ENCODE peak calls at places on chromosomes 3 and 15, in eight cellular contexts. J, Y, O, C, T, S, V and H are unnamed samples.
A peak's percentile ranks its signal among the peaks of the same experiment; 100 is the strongest.

GRCh38 chr3:179719048-179719734 is 66.4 kb downstream of the USP13 start:
- DNase-seq in O (no peak), C (no peak), T (no peak), Y (no peak), J (no peak), V (no peak), S (no peak), H (no peak)

GRCh38 chr3:143720381-143720780 is 127.9 kb downstream of the SLC9A9 start:
- DNase-seq in T (no peak), C (no peak), S (no peak), J (no peak), V (no peak), Y (no peak), O (no peak), H (no peak)

GRCh38 chr3:128383316-128384235 is 83.1 kb downstream of the DNAJB8 start:
- DNase-seq in O (peak; percentile 77), S (peak; percentile 85), C (peak; percentile 79), J (no peak), Y (peak; percentile 91), V (peak; percentile 70), T (peak; percentile 86), H (peak; percentile 43)

GRCh38 chr15:84921121-84921520 is 36.7 kb downstream of the SLC28A1 start:
- DNase-seq in Y (no peak), C (no peak), J (no peak), T (no peak), V (no peak), S (no peak), O (no peak), H (no peak)

GRCh38 chr3:17195856-17196604 is 311.3 kb downstream of the PLCL2 start:
- DNase-seq in C (no peak), S (no peak), O (no peak), J (no peak), T (no peak), Y (peak; percentile 29), V (no peak), H (no peak)

GRCh38 chr3:197027896-197028710 is 1.5 kb downstream of the MELTF start:
- DNase-seq in S (no peak), Y (no peak), C (no peak), J (no peak), V (no peak), T (no peak), O (no peak), H (no peak)

GRCh38 chr3:37096292-37096691 is 78.1 kb downstream of the LRRFIP2 start:
- DNase-seq in S (no peak), J (no peak), O (no peak), T (peak; percentile 76), Y (no peak), C (no peak), V (no peak), H (no peak)

GRCh38 chr3:53721187-53721946 is 124.9 kb downstream of the CHDH start:
- DNase-seq in C (no peak), T (no peak), V (no peak), O (no peak), J (no peak), Y (no peak), S (no peak), H (no peak)

GRCh38 chr15:95134306-95135100 is 903.1 kb downstream of the MCTP2 start:
- DNase-seq in Y (no peak), S (no peak), V (no peak), J (no peak), C (no peak), T (no peak), O (no peak), H (no peak)

GRCh38 chr3:120850326-120851295 is 57.4 kb upstream of the STXBP5L start:
- DNase-seq in T (no peak), S (no peak), J (no peak), V (no peak), Y (no peak), C (no peak), O (no peak), H (no peak)

GRCh38 chr3:20700702-20701101 is 514.7 kb upstream of the SGO1 start:
- DNase-seq in S (no peak), T (no peak), O (no peak), V (no peak), C (no peak), J (no peak), Y (peak; percentile 1), H (no peak)

GRCh38 chr3:133477497-133477896 is 77.6 kb downstream of the BFSP2 start:
- DNase-seq in C (no peak), O (no peak), S (no peak), J (no peak), Y (no peak), V (no peak), T (no peak), H (no peak)

GRCh38 chr15:29862271-29862670 is 40.0 kb upstream of the TJP1 start:
- DNase-seq in S (no peak), O (no peak), T (no peak), C (no peak), Y (no peak), J (no peak), V (no peak), H (no peak)

GRCh38 chr15:96345560-96346389 is 15.3 kb downstream of the NR2F2 start:
- DNase-seq in Y (peak; percentile 83), O (peak; percentile 89), V (no peak), J (no peak), S (peak; percentile 61), T (peak; percentile 86), C (peak; percentile 78), H (no peak)

GRCh38 chr3:170081079-170081741 is 43.4 kb downstream of the GPR160 start:
- DNase-seq in T (no peak), V (no peak), O (no peak), C (no peak), S (no peak), J (no peak), Y (no peak), H (no peak)

GRCh38 chr15:84604804-84605203 is 4.0 kb downstream of the ZSCAN2 start:
- DNase-seq in T (no peak), C (no peak), V (no peak), S (no peak), O (no peak), J (no peak), Y (no peak), H (no peak)

DNA sequence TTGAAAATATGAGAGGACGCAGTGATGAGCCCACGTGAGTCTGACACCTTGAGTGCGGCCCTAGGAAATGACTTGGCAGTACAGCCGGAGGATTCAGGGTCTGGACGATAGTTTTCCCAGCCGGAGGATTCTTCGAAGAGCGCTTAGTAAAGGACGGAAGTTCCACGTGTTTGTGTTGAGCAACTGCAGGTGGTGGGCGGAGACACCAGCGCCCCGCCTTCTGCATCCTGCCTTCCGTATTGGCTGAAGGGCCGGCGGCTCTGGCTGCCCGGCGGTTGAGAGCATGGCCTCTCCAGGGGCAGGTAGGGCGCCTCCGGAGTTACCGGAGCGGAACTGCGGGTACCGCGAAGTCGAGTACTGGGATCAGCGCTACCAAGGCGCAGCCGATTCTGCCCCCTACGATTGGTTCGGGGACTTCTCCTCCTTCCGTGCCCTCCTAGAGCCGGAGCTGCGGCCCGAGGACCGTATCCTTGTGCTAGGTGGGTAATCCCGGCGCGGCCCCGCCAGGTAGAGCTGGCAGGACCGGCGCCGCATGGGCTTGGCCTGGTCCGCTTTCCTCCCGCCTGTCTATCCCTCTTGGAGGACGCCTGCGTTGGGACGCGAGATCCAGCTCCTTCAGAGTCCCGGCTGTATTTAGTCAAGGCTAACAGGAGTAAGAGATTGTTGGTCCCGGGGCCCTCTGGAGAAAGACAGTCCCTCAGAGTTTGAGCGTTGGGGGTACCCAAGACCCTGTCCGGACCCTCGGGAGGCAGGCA is at the start of gene EEF1AKMT4:
- DNase-seq in S (peak; percentile 95), C (peak; percentile 96), Y (peak; percentile 98), V (peak; percentile 96), O (peak; percentile 98), T (peak; percentile 97), J (peak; percentile 95), H (peak; percentile 86)
- TF ChIP-seq CTCF in S (peak; percentile 49), C (peak; percentile 55), Y (peak; percentile 46), V (no peak), O (peak; percentile 44), T (peak; percentile 47), J (no peak), H (no peak)

GRCh38 chr3:156552973-156553372 is 1.9 kb downstream of the SSR3 start:
- DNase-seq in S (no peak), C (no peak), T (no peak), Y (no peak), J (no peak), V (no peak), O (no peak), H (no peak)
- H3K4me3 ChIP-seq in S (peak overlapping the region; percentile 91), C (peak overlapping the region; percentile 80), T (peak overlapping the region; percentile 0), Y (peak overlapping the region; percentile 76), J (no peak overlapping the region), V (no peak overlapping the region), O (peak overlapping the region; percentile 81), H (no peak overlapping the region)

GRCh38 chr3:9743548-9743947 is 6.2 kb upstream of the OGG1 start:
- DNase-seq in C (no peak), T (no peak), O (no peak), V (no peak), Y (no peak), J (no peak), S (no peak), H (no peak)
- H3K36me3 ChIP-seq in C (peaks cover 100% of the 10 kb centered on the region), T (peaks cover 37% of the 10 kb centered on the region), O (peaks cover 99% of the 10 kb centered on the region), V (peaks cover 100% of the 10 kb centered on the region), Y (peaks cover 73% of the 10 kb centered on the region), J (peaks cover 99% of the 10 kb centered on the region), S (peaks cover 27% of the 10 kb centered on the region), H (peaks cover 12% of the 10 kb centered on the region)

GRCh38 chr3:46849098-46849631 is 14.1 kb downstream of the MYL3 start:
- DNase-seq in Y (no peak), S (peak; percentile 36), V (no peak), J (peak; percentile 5), T (no peak), O (no peak), C (no peak), H (no peak)

GRCh38 chr3:46846624-46847542 is 16.4 kb downstream of the MYL3 start:
- DNase-seq in S (no peak), O (peak; percentile 64), T (no peak), V (peak; percentile 32), J (peak; percentile 15), Y (no peak), C (no peak), H (no peak)

GRCh38 chr3:46849686-46850467 is 13.4 kb downstream of the MYL3 start:
- DNase-seq in V (peak; percentile 25), Y (no peak), S (peak; percentile 48), J (peak; percentile 10), C (no peak), T (no peak), O (no peak), H (no peak)

GRCh38 chr3:46847744-46848143 is 15.5 kb downstream of the MYL3 start:
- DNase-seq in V (no peak), J (peak; percentile 4), O (no peak), Y (no peak), T (no peak), C (no peak), S (no peak), H (no peak)

DNA sequence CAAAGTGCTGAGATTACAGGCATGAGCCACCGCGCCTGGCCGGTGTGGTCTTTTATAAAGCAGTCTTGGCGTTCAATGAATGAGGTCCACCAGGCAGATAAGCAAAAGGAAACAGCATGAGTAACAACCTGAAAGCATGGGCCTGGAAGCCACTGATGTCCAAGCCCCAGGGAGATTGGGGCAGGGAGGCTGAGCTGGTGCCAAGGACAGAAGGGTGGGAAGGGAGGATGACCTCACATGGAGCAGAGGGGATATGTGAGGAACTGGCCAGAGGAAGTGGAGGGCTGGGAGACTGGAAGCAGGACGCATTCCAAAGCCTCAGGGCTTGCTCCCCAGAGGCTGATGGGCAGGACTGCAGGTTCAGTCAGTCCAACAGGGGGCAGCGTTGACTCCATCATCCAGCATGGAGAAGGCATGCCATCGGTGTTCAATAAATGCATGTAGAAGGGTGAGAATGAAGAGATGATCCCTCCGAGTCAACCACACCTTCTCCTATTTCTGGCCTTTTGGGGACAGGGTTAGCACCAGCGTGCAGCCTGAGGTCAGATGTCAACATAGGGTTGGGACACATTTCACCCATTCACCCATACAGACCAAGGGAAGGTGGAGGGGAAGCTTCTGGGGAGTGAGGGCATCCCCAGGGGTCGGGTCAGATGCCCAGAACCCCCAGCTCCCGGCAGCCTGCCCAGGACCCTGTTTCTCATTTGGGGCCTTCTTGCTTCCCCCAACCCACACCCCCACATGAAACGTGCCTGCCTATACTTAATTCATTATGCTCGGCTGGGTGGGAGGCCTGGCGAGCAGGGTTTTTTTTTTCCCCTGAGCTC is 14.8 kb downstream of the MYL3 start:
- DNase-seq in S (no peak), T (peak; percentile 90), V (peak; percentile 30), O (peak; percentile 66), J (peak; percentile 15), Y (no peak), C (peak; percentile 47), H (no peak)
- TF ChIP-seq CTCF in S (no peak), T (peak; percentile 71), V (peak; percentile 25), O (no peak), J (no peak), Y (peak; percentile 83), C (peak; percentile 38), H (peak; percentile 42)